ENCODE peak calls at places on chromosome 16, in seven cellular contexts. One of them, this sample, is unnamed.

GRCh38 chr16:87119748-87120147 is 197.4 kb downstream of the C16orf95 start:
- DNase-seq in CD4-positive, CD25-positive, alpha-beta regulatory T cell: no peak
- DNase-seq in activated naive CD4-positive, alpha-beta T cell treated with Interleukin-2 at 50 U/mL for 16 hours: no peak
- DNase-seq in IMR-90: no peak
- DNase-seq in heart left ventricle: no peak
- DNase-seq in aorta: no peak
- DNase-seq in stimulated activated CD4-positive, alpha-beta T cell treated with anti-CD3 and anti-CD28 coated beads, Interleukin-4, amount 100 ng/mL, for 4 hours: no peak
- DNase-seq in this sample: no peak

GRCh38 chr16:24077989-24078388 is 178.1 kb upstream of the CACNG3 start:
- DNase-seq in heart left ventricle: no peak
- DNase-seq in CD4-positive, CD25-positive, alpha-beta regulatory T cell: no peak
- DNase-seq in aorta: no peak
- DNase-seq in stimulated activated CD4-positive, alpha-beta T cell treated with anti-CD3 and anti-CD28 coated beads, Interleukin-4, amount 100 ng/mL, for 4 hours: no peak
- DNase-seq in activated naive CD4-positive, alpha-beta T cell treated with Interleukin-2 at 50 U/mL for 16 hours: no peak
- DNase-seq in IMR-90: no peak
- DNase-seq in this sample: no peak

GRCh38 chr16:60675022-60675421 is 1361.2 kb downstream of the CDH8 start:
- DNase-seq in stimulated activated CD4-positive, alpha-beta T cell treated with anti-CD3 and anti-CD28 coated beads, Interleukin-4, amount 100 ng/mL, for 4 hours: no peak
- DNase-seq in activated naive CD4-positive, alpha-beta T cell treated with Interleukin-2 at 50 U/mL for 16 hours: no peak
- DNase-seq in heart left ventricle: no peak
- DNase-seq in aorta: no peak
- DNase-seq in IMR-90: no peak
- DNase-seq in CD4-positive, CD25-positive, alpha-beta regulatory T cell: no peak
- DNase-seq in this sample: no peak

GRCh38 chr16:90077757-90078593 is 844 bp upstream of the PRDM7 start:
- DNase-seq in activated naive CD4-positive, alpha-beta T cell treated with Interleukin-2 at 50 U/mL for 16 hours: no peak
- DNase-seq in heart left ventricle: no peak
- DNase-seq in stimulated activated CD4-positive, alpha-beta T cell treated with anti-CD3 and anti-CD28 coated beads, Interleukin-4, amount 100 ng/mL, for 4 hours: no peak
- DNase-seq in CD4-positive, CD25-positive, alpha-beta regulatory T cell: peak
- DNase-seq in aorta: no peak
- DNase-seq in IMR-90: peak
- DNase-seq in this sample: peak

GRCh38 chr16:1571012-1571671 is 37.7 kb downstream of the TMEM204 start:
- DNase-seq in aorta: no peak
- DNase-seq in heart left ventricle: no peak
- DNase-seq in activated naive CD4-positive, alpha-beta T cell treated with Interleukin-2 at 50 U/mL for 16 hours: no peak
- DNase-seq in stimulated activated CD4-positive, alpha-beta T cell treated with anti-CD3 and anti-CD28 coated beads, Interleukin-4, amount 100 ng/mL, for 4 hours: no peak
- DNase-seq in IMR-90: no peak
- DNase-seq in CD4-positive, CD25-positive, alpha-beta regulatory T cell: no peak
- DNase-seq in this sample: no peak

GRCh38 chr16:15618392-15618791 is 24.6 kb downstream of the MARF1 start:
- DNase-seq in CD4-positive, CD25-positive, alpha-beta regulatory T cell: no peak
- DNase-seq in activated naive CD4-positive, alpha-beta T cell treated with Interleukin-2 at 50 U/mL for 16 hours: no peak
- DNase-seq in aorta: no peak
- DNase-seq in stimulated activated CD4-positive, alpha-beta T cell treated with anti-CD3 and anti-CD28 coated beads, Interleukin-4, amount 100 ng/mL, for 4 hours: no peak
- DNase-seq in IMR-90: peak
- DNase-seq in heart left ventricle: no peak
- DNase-seq in this sample: peak

GRCh38 chr16:72824761-72825160 is 223.2 kb downstream of the ZFHX3 start:
- DNase-seq in stimulated activated CD4-positive, alpha-beta T cell treated with anti-CD3 and anti-CD28 coated beads, Interleukin-4, amount 100 ng/mL, for 4 hours: no peak
- DNase-seq in CD4-positive, CD25-positive, alpha-beta regulatory T cell: no peak
- DNase-seq in heart left ventricle: no peak
- DNase-seq in activated naive CD4-positive, alpha-beta T cell treated with Interleukin-2 at 50 U/mL for 16 hours: no peak
- DNase-seq in IMR-90: no peak
- DNase-seq in aorta: no peak
- DNase-seq in this sample: no peak

GRCh38 chr16:66902648-66903543 is 15.8 kb downstream of the CDH16 start:
- DNase-seq in stimulated activated CD4-positive, alpha-beta T cell treated with anti-CD3 and anti-CD28 coated beads, Interleukin-4, amount 100 ng/mL, for 4 hours: no peak
- DNase-seq in aorta: peak
- DNase-seq in CD4-positive, CD25-positive, alpha-beta regulatory T cell: no peak
- DNase-seq in activated naive CD4-positive, alpha-beta T cell treated with Interleukin-2 at 50 U/mL for 16 hours: no peak
- DNase-seq in IMR-90: no peak
- DNase-seq in heart left ventricle: peak
- DNase-seq in this sample: no peak

GRCh38 chr16:28549301-28549899 is 4.3 kb upstream of the SGF29 start:
- DNase-seq in heart left ventricle: no peak
- DNase-seq in activated naive CD4-positive, alpha-beta T cell treated with Interleukin-2 at 50 U/mL for 16 hours: no peak
- DNase-seq in CD4-positive, CD25-positive, alpha-beta regulatory T cell: peak
- DNase-seq in aorta: no peak
- DNase-seq in IMR-90: peak
- DNase-seq in stimulated activated CD4-positive, alpha-beta T cell treated with anti-CD3 and anti-CD28 coated beads, Interleukin-4, amount 100 ng/mL, for 4 hours: peak
- DNase-seq in this sample: peak

GRCh38 chr16:15777533-15778203 is 79.2 kb downstream of the MYH11 start:
- DNase-seq in aorta: no peak
- DNase-seq in IMR-90: peak
- DNase-seq in heart left ventricle: no peak
- DNase-seq in activated naive CD4-positive, alpha-beta T cell treated with Interleukin-2 at 50 U/mL for 16 hours: no peak
- DNase-seq in CD4-positive, CD25-positive, alpha-beta regulatory T cell: peak
- DNase-seq in stimulated activated CD4-positive, alpha-beta T cell treated with anti-CD3 and anti-CD28 coated beads, Interleukin-4, amount 100 ng/mL, for 4 hours: no peak
- DNase-seq in this sample: peak

GRCh38 chr16:79982356-79982755 is 381.8 kb upstream of the MAF start:
- DNase-seq in aorta: no peak
- DNase-seq in activated naive CD4-positive, alpha-beta T cell treated with Interleukin-2 at 50 U/mL for 16 hours: no peak
- DNase-seq in CD4-positive, CD25-positive, alpha-beta regulatory T cell: no peak
- DNase-seq in stimulated activated CD4-positive, alpha-beta T cell treated with anti-CD3 and anti-CD28 coated beads, Interleukin-4, amount 100 ng/mL, for 4 hours: no peak
- DNase-seq in heart left ventricle: no peak
- DNase-seq in IMR-90: no peak
- DNase-seq in this sample: no peak

GRCh38 chr16:77896357-77896972 is 108.1 kb downstream of the VAT1L start:
- DNase-seq in CD4-positive, CD25-positive, alpha-beta regulatory T cell: no peak
- DNase-seq in aorta: no peak
- DNase-seq in IMR-90: no peak
- DNase-seq in activated naive CD4-positive, alpha-beta T cell treated with Interleukin-2 at 50 U/mL for 16 hours: no peak
- DNase-seq in heart left ventricle: no peak
- DNase-seq in stimulated activated CD4-positive, alpha-beta T cell treated with anti-CD3 and anti-CD28 coated beads, Interleukin-4, amount 100 ng/mL, for 4 hours: no peak
- DNase-seq in this sample: no peak

GRCh38 chr16:68311316-68311620 is 449 bp downstream of the PRMT7 start:
- DNase-seq in activated naive CD4-positive, alpha-beta T cell treated with Interleukin-2 at 50 U/mL for 16 hours: no peak
- DNase-seq in aorta: no peak
- DNase-seq in CD4-positive, CD25-positive, alpha-beta regulatory T cell: peak
- DNase-seq in IMR-90: peak
- DNase-seq in heart left ventricle: no peak
- DNase-seq in stimulated activated CD4-positive, alpha-beta T cell treated with anti-CD3 and anti-CD28 coated beads, Interleukin-4, amount 100 ng/mL, for 4 hours: no peak
- DNase-seq in this sample: peak

GRCh38 chr16:83734136-83734535 is 73.6 kb upstream of the HSBP1 start:
- DNase-seq in stimulated activated CD4-positive, alpha-beta T cell treated with anti-CD3 and anti-CD28 coated beads, Interleukin-4, amount 100 ng/mL, for 4 hours: no peak
- DNase-seq in IMR-90: no peak
- DNase-seq in heart left ventricle: no peak
- DNase-seq in activated naive CD4-positive, alpha-beta T cell treated with Interleukin-2 at 50 U/mL for 16 hours: no peak
- DNase-seq in aorta: no peak
- DNase-seq in CD4-positive, CD25-positive, alpha-beta regulatory T cell: no peak
- DNase-seq in this sample: no peak

GRCh38 chr16:86580063-86580797 is 1.9 kb downstream of the FOXL1 start:
- DNase-seq in aorta: no peak
- DNase-seq in CD4-positive, CD25-positive, alpha-beta regulatory T cell: no peak
- DNase-seq in IMR-90: peak
- DNase-seq in activated naive CD4-positive, alpha-beta T cell treated with Interleukin-2 at 50 U/mL for 16 hours: no peak
- DNase-seq in heart left ventricle: no peak
- DNase-seq in stimulated activated CD4-positive, alpha-beta T cell treated with anti-CD3 and anti-CD28 coated beads, Interleukin-4, amount 100 ng/mL, for 4 hours: no peak
- DNase-seq in this sample: peak

GRCh38 chr16:53872248-53873221 is 168.6 kb downstream of the FTO start:
- DNase-seq in IMR-90: peak
- DNase-seq in stimulated activated CD4-positive, alpha-beta T cell treated with anti-CD3 and anti-CD28 coated beads, Interleukin-4, amount 100 ng/mL, for 4 hours: no peak
- DNase-seq in CD4-positive, CD25-positive, alpha-beta regulatory T cell: no peak
- DNase-seq in activated naive CD4-positive, alpha-beta T cell treated with Interleukin-2 at 50 U/mL for 16 hours: no peak
- DNase-seq in heart left ventricle: no peak
- DNase-seq in aorta: no peak
- DNase-seq in this sample: peak

GRCh38 chr16:89951509-89951908 is 3.0 kb downstream of the DEF8 start:
- DNase-seq in aorta: no peak
- DNase-seq in activated naive CD4-positive, alpha-beta T cell treated with Interleukin-2 at 50 U/mL for 16 hours: no peak
- DNase-seq in stimulated activated CD4-positive, alpha-beta T cell treated with anti-CD3 and anti-CD28 coated beads, Interleukin-4, amount 100 ng/mL, for 4 hours: no peak
- DNase-seq in IMR-90: no peak
- DNase-seq in heart left ventricle: no peak
- DNase-seq in CD4-positive, CD25-positive, alpha-beta regulatory T cell: no peak
- DNase-seq in this sample: no peak

GRCh38 chr16:71734511-71734910 is 10.0 kb upstream of the PHLPP2 start:
- DNase-seq in stimulated activated CD4-positive, alpha-beta T cell treated with anti-CD3 and anti-CD28 coated beads, Interleukin-4, amount 100 ng/mL, for 4 hours: no peak
- DNase-seq in activated naive CD4-positive, alpha-beta T cell treated with Interleukin-2 at 50 U/mL for 16 hours: no peak
- DNase-seq in heart left ventricle: no peak
- DNase-seq in CD4-positive, CD25-positive, alpha-beta regulatory T cell: no peak
- DNase-seq in IMR-90: no peak
- DNase-seq in aorta: no peak
- DNase-seq in this sample: no peak

GRCh38 chr16:73196670-73197069 is 148.7 kb upstream of the ZFHX3 start:
- DNase-seq in stimulated activated CD4-positive, alpha-beta T cell treated with anti-CD3 and anti-CD28 coated beads, Interleukin-4, amount 100 ng/mL, for 4 hours: peak
- DNase-seq in aorta: peak
- DNase-seq in CD4-positive, CD25-positive, alpha-beta regulatory T cell: peak
- DNase-seq in activated naive CD4-positive, alpha-beta T cell treated with Interleukin-2 at 50 U/mL for 16 hours: no peak
- DNase-seq in heart left ventricle: peak
- DNase-seq in IMR-90: peak
- DNase-seq in this sample: peak

GRCh38 chr16:4053663-4054479 is 62.4 kb downstream of the ADCY9 start:
- DNase-seq in heart left ventricle: no peak
- DNase-seq in activated naive CD4-positive, alpha-beta T cell treated with Interleukin-2 at 50 U/mL for 16 hours: no peak
- DNase-seq in IMR-90: peak
- DNase-seq in aorta: peak
- DNase-seq in stimulated activated CD4-positive, alpha-beta T cell treated with anti-CD3 and anti-CD28 coated beads, Interleukin-4, amount 100 ng/mL, for 4 hours: no peak
- DNase-seq in CD4-positive, CD25-positive, alpha-beta regulatory T cell: no peak
- DNase-seq in this sample: peak

GRCh38 chr16:79593074-79593531 is 7.4 kb downstream of the MAF start:
- DNase-seq in activated naive CD4-positive, alpha-beta T cell treated with Interleukin-2 at 50 U/mL for 16 hours: no peak
- DNase-seq in IMR-90: no peak
- DNase-seq in heart left ventricle: no peak
- DNase-seq in aorta: no peak
- DNase-seq in stimulated activated CD4-positive, alpha-beta T cell treated with anti-CD3 and anti-CD28 coated beads, Interleukin-4, amount 100 ng/mL, for 4 hours: no peak
- DNase-seq in CD4-positive, CD25-positive, alpha-beta regulatory T cell: no peak
- DNase-seq in this sample: no peak

GRCh38 chr16:12793120-12793889 is 10.4 kb downstream of the CPPED1 start:
- DNase-seq in stimulated activated CD4-positive, alpha-beta T cell treated with anti-CD3 and anti-CD28 coated beads, Interleukin-4, amount 100 ng/mL, for 4 hours: no peak
- DNase-seq in aorta: no peak
- DNase-seq in CD4-positive, CD25-positive, alpha-beta regulatory T cell: no peak
- DNase-seq in heart left ventricle: no peak
- DNase-seq in activated naive CD4-positive, alpha-beta T cell treated with Interleukin-2 at 50 U/mL for 16 hours: no peak
- DNase-seq in IMR-90: no peak
- DNase-seq in this sample: no peak

GRCh38 chr16:79571065-79571697 is 29.4 kb downstream of the MAF start:
- DNase-seq in IMR-90: no peak
- DNase-seq in heart left ventricle: peak
- DNase-seq in stimulated activated CD4-positive, alpha-beta T cell treated with anti-CD3 and anti-CD28 coated beads, Interleukin-4, amount 100 ng/mL, for 4 hours: no peak
- DNase-seq in CD4-positive, CD25-positive, alpha-beta regulatory T cell: no peak
- DNase-seq in activated naive CD4-positive, alpha-beta T cell treated with Interleukin-2 at 50 U/mL for 16 hours: no peak
- DNase-seq in aorta: no peak
- DNase-seq in this sample: no peak

This sample was measured in astrocyte of the spinal cord.